ENCODE peak calls at places on chromosomes 4 and X, in six cellular contexts. One of them, this sample, is unnamed.

GRCh38 chr4:80097395-80098177 is 24.6 kb upstream of the ANTXR2 start:
- DNase-seq in Karpas-422: no peak
- DNase-seq in activated CD4-positive, CD25-positive, alpha-beta regulatory T cell treated with anti-CD3 and anti-CD28 coated beads, Interleukin-2, amount 50 U/mL, for 72 hours: no peak
- DNase-seq in lung: no peak
- DNase-seq in effector CD4-positive, alpha-beta T cell: no peak
- DNase-seq in astrocyte of the spinal cord: peak; percentile 77
- DNase-seq in this sample: no peak

GRCh38 chrX:141989802-141990201 is 86.1 kb downstream of the MAGEC1 start:
- DNase-seq in astrocyte of the spinal cord: peak; percentile 18
- DNase-seq in activated CD4-positive, CD25-positive, alpha-beta regulatory T cell treated with anti-CD3 and anti-CD28 coated beads, Interleukin-2, amount 50 U/mL, for 72 hours: no peak
- DNase-seq in Karpas-422: no peak
- DNase-seq in effector CD4-positive, alpha-beta T cell: no peak
- DNase-seq in lung: no peak
- DNase-seq in this sample: no peak

GRCh38 chr4:175127314-175127713 is 209.2 kb downstream of the ADAM29 start:
- DNase-seq in Karpas-422: no peak
- DNase-seq in lung: no peak
- DNase-seq in effector CD4-positive, alpha-beta T cell: no peak
- DNase-seq in astrocyte of the spinal cord: peak; percentile 57
- DNase-seq in activated CD4-positive, CD25-positive, alpha-beta regulatory T cell treated with anti-CD3 and anti-CD28 coated beads, Interleukin-2, amount 50 U/mL, for 72 hours: no peak
- DNase-seq in this sample: no peak

GRCh38 chr4:86014599-86014998 is 345.3 kb downstream of the MAPK10 start:
- DNase-seq in lung: no peak
- DNase-seq in astrocyte of the spinal cord: peak; percentile 40
- DNase-seq in activated CD4-positive, CD25-positive, alpha-beta regulatory T cell treated with anti-CD3 and anti-CD28 coated beads, Interleukin-2, amount 50 U/mL, for 72 hours: no peak
- DNase-seq in effector CD4-positive, alpha-beta T cell: no peak
- DNase-seq in Karpas-422: peak; percentile 72
- DNase-seq in this sample: no peak

GRCh38 chr4:38164346-38164745 is 204.1 kb downstream of the PTTG2 start:
- DNase-seq in astrocyte of the spinal cord: no peak
- DNase-seq in lung: no peak
- DNase-seq in effector CD4-positive, alpha-beta T cell: no peak
- DNase-seq in activated CD4-positive, CD25-positive, alpha-beta regulatory T cell treated with anti-CD3 and anti-CD28 coated beads, Interleukin-2, amount 50 U/mL, for 72 hours: no peak
- DNase-seq in Karpas-422: no peak
- DNase-seq in this sample: no peak

GRCh38 chr4:139556735-139557505 is 901 bp upstream of the SETD7 start:
- DNase-seq in effector CD4-positive, alpha-beta T cell: peak; percentile 56
- DNase-seq in lung: peak; percentile 77
- DNase-seq in activated CD4-positive, CD25-positive, alpha-beta regulatory T cell treated with anti-CD3 and anti-CD28 coated beads, Interleukin-2, amount 50 U/mL, for 72 hours: peak; percentile 63
- DNase-seq in Karpas-422: peak; percentile 91
- DNase-seq in astrocyte of the spinal cord: peak; percentile 33
- DNase-seq in this sample: peak; percentile 86

GRCh38 chr4:4541040-4541631 is 712 bp downstream of the STX18 start:
- DNase-seq in Karpas-422: peak; percentile 74
- DNase-seq in astrocyte of the spinal cord: peak; percentile 27
- DNase-seq in effector CD4-positive, alpha-beta T cell: no peak
- DNase-seq in lung: peak; percentile 36
- DNase-seq in activated CD4-positive, CD25-positive, alpha-beta regulatory T cell treated with anti-CD3 and anti-CD28 coated beads, Interleukin-2, amount 50 U/mL, for 72 hours: no peak
- DNase-seq in this sample: no peak

GRCh38 chr4:87179751-87180150 is 40.7 kb downstream of the KLHL8 start:
- DNase-seq in lung: no peak
- DNase-seq in astrocyte of the spinal cord: peak; percentile 49
- DNase-seq in Karpas-422: no peak
- DNase-seq in effector CD4-positive, alpha-beta T cell: no peak
- DNase-seq in activated CD4-positive, CD25-positive, alpha-beta regulatory T cell treated with anti-CD3 and anti-CD28 coated beads, Interleukin-2, amount 50 U/mL, for 72 hours: no peak
- DNase-seq in this sample: no peak

GRCh38 chr4:3516061-3516835 is 16.0 kb downstream of the LRPAP1 start:
- DNase-seq in activated CD4-positive, CD25-positive, alpha-beta regulatory T cell treated with anti-CD3 and anti-CD28 coated beads, Interleukin-2, amount 50 U/mL, for 72 hours: no peak
- DNase-seq in lung: no peak
- DNase-seq in Karpas-422: no peak
- DNase-seq in effector CD4-positive, alpha-beta T cell: no peak
- DNase-seq in astrocyte of the spinal cord: no peak
- DNase-seq in this sample: no peak

GRCh38 chr4:150462743-150463142 is 119.2 kb upstream of the MAB21L2 start:
- DNase-seq in lung: no peak
- DNase-seq in activated CD4-positive, CD25-positive, alpha-beta regulatory T cell treated with anti-CD3 and anti-CD28 coated beads, Interleukin-2, amount 50 U/mL, for 72 hours: no peak
- DNase-seq in Karpas-422: no peak
- DNase-seq in astrocyte of the spinal cord: no peak
- DNase-seq in effector CD4-positive, alpha-beta T cell: no peak
- DNase-seq in this sample: no peak

GRCh38 chr4:167232805-167233522 is 1.3 kb downstream of the SPOCK3 start:
- DNase-seq in lung: no peak
- DNase-seq in effector CD4-positive, alpha-beta T cell: no peak
- DNase-seq in activated CD4-positive, CD25-positive, alpha-beta regulatory T cell treated with anti-CD3 and anti-CD28 coated beads, Interleukin-2, amount 50 U/mL, for 72 hours: no peak
- DNase-seq in Karpas-422: no peak
- DNase-seq in astrocyte of the spinal cord: no peak
- DNase-seq in this sample: peak; percentile 52

GRCh38 chr4:10495651-10496050 is 38.4 kb upstream of the ZNF518B start:
- DNase-seq in Karpas-422: no peak
- DNase-seq in lung: no peak
- DNase-seq in astrocyte of the spinal cord: no peak
- DNase-seq in activated CD4-positive, CD25-positive, alpha-beta regulatory T cell treated with anti-CD3 and anti-CD28 coated beads, Interleukin-2, amount 50 U/mL, for 72 hours: no peak
- DNase-seq in effector CD4-positive, alpha-beta T cell: no peak
- DNase-seq in this sample: no peak

GRCh38 chr4:120753854-120754253 is 168.7 kb downstream of the PRDM5 start:
- DNase-seq in effector CD4-positive, alpha-beta T cell: no peak
- DNase-seq in lung: no peak
- DNase-seq in activated CD4-positive, CD25-positive, alpha-beta regulatory T cell treated with anti-CD3 and anti-CD28 coated beads, Interleukin-2, amount 50 U/mL, for 72 hours: no peak
- DNase-seq in Karpas-422: no peak
- DNase-seq in astrocyte of the spinal cord: no peak
- DNase-seq in this sample: peak; percentile 15

GRCh38 chr4:15738877-15739276 is 36.0 kb downstream of the BST1 start:
- DNase-seq in effector CD4-positive, alpha-beta T cell: no peak
- DNase-seq in Karpas-422: no peak
- DNase-seq in lung: no peak
- DNase-seq in activated CD4-positive, CD25-positive, alpha-beta regulatory T cell treated with anti-CD3 and anti-CD28 coated beads, Interleukin-2, amount 50 U/mL, for 72 hours: no peak
- DNase-seq in astrocyte of the spinal cord: peak; percentile 31
- DNase-seq in this sample: no peak

GRCh38 chrX:40098264-40099045 is 697 bp upstream of the BCOR start:
- DNase-seq in astrocyte of the spinal cord: peak; percentile 61
- DNase-seq in activated CD4-positive, CD25-positive, alpha-beta regulatory T cell treated with anti-CD3 and anti-CD28 coated beads, Interleukin-2, amount 50 U/mL, for 72 hours: no peak
- DNase-seq in lung: no peak
- DNase-seq in Karpas-422: peak; percentile 85
- DNase-seq in effector CD4-positive, alpha-beta T cell: no peak
- DNase-seq in this sample: peak; percentile 79

GRCh38 chr4:60209588-60209987 is 990.5 kb upstream of the ADGRL3 start:
- DNase-seq in Karpas-422: no peak
- DNase-seq in effector CD4-positive, alpha-beta T cell: no peak
- DNase-seq in activated CD4-positive, CD25-positive, alpha-beta regulatory T cell treated with anti-CD3 and anti-CD28 coated beads, Interleukin-2, amount 50 U/mL, for 72 hours: no peak
- DNase-seq in astrocyte of the spinal cord: no peak
- DNase-seq in lung: no peak
- DNase-seq in this sample: no peak

GRCh38 chr4:3384391-3384770 is 57.4 kb upstream of the HGFAC start:
- DNase-seq in effector CD4-positive, alpha-beta T cell: no peak
- DNase-seq in activated CD4-positive, CD25-positive, alpha-beta regulatory T cell treated with anti-CD3 and anti-CD28 coated beads, Interleukin-2, amount 50 U/mL, for 72 hours: no peak
- DNase-seq in Karpas-422: no peak
- DNase-seq in lung: no peak
- DNase-seq in astrocyte of the spinal cord: no peak
- DNase-seq in this sample: no peak

GRCh38 chr4:148376151-148376550 is 66.1 kb downstream of the NR3C2 start:
- DNase-seq in effector CD4-positive, alpha-beta T cell: peak; percentile 14
- DNase-seq in astrocyte of the spinal cord: peak; percentile 67
- DNase-seq in activated CD4-positive, CD25-positive, alpha-beta regulatory T cell treated with anti-CD3 and anti-CD28 coated beads, Interleukin-2, amount 50 U/mL, for 72 hours: no peak
- DNase-seq in lung: peak; percentile 57
- DNase-seq in Karpas-422: no peak
- DNase-seq in this sample: no peak

GRCh38 chr4:115418997-115419396 is 305.6 kb upstream of the NDST4 start:
- DNase-seq in effector CD4-positive, alpha-beta T cell: no peak
- DNase-seq in astrocyte of the spinal cord: no peak
- DNase-seq in lung: no peak
- DNase-seq in Karpas-422: no peak
- DNase-seq in activated CD4-positive, CD25-positive, alpha-beta regulatory T cell treated with anti-CD3 and anti-CD28 coated beads, Interleukin-2, amount 50 U/mL, for 72 hours: no peak
- DNase-seq in this sample: no peak

GRCh38 chr4:17545374-17546140 is 30.6 kb downstream of the CLRN2 start:
- DNase-seq in Karpas-422: no peak
- DNase-seq in activated CD4-positive, CD25-positive, alpha-beta regulatory T cell treated with anti-CD3 and anti-CD28 coated beads, Interleukin-2, amount 50 U/mL, for 72 hours: no peak
- DNase-seq in astrocyte of the spinal cord: no peak
- DNase-seq in effector CD4-positive, alpha-beta T cell: no peak
- DNase-seq in lung: no peak
- DNase-seq in this sample: no peak

GRCh38 chr4:37684154-37684553 is 2.0 kb downstream of the RELL1 start:
- DNase-seq in astrocyte of the spinal cord: no peak
- DNase-seq in Karpas-422: no peak
- DNase-seq in lung: no peak
- DNase-seq in effector CD4-positive, alpha-beta T cell: no peak
- DNase-seq in activated CD4-positive, CD25-positive, alpha-beta regulatory T cell treated with anti-CD3 and anti-CD28 coated beads, Interleukin-2, amount 50 U/mL, for 72 hours: no peak
- DNase-seq in this sample: no peak

GRCh38 chrX:71482228-71482958 is 50.5 kb upstream of the OGT start:
- DNase-seq in lung: no peak
- DNase-seq in Karpas-422: no peak
- DNase-seq in effector CD4-positive, alpha-beta T cell: no peak
- DNase-seq in activated CD4-positive, CD25-positive, alpha-beta regulatory T cell treated with anti-CD3 and anti-CD28 coated beads, Interleukin-2, amount 50 U/mL, for 72 hours: no peak
- DNase-seq in astrocyte of the spinal cord: no peak
- DNase-seq in this sample: no peak

GRCh38 chrX:30612250-30612655 is 34.7 kb upstream of the TASL start:
- DNase-seq in effector CD4-positive, alpha-beta T cell: no peak
- DNase-seq in lung: no peak
- DNase-seq in Karpas-422: no peak
- DNase-seq in astrocyte of the spinal cord: no peak
- DNase-seq in activated CD4-positive, CD25-positive, alpha-beta regulatory T cell treated with anti-CD3 and anti-CD28 coated beads, Interleukin-2, amount 50 U/mL, for 72 hours: no peak
- DNase-seq in this sample: no peak

GRCh38 chrX:100645106-100645505 is 1.1 kb downstream of the SRPX2 start:
- DNase-seq in activated CD4-positive, CD25-positive, alpha-beta regulatory T cell treated with anti-CD3 and anti-CD28 coated beads, Interleukin-2, amount 50 U/mL, for 72 hours: no peak
- DNase-seq in astrocyte of the spinal cord: no peak
- DNase-seq in effector CD4-positive, alpha-beta T cell: no peak
- DNase-seq in Karpas-422: no peak
- DNase-seq in lung: no peak
- DNase-seq in this sample: no peak

GRCh38 chrX:31366076-31366475 is 294.2 kb upstream of the FTHL17 start:
- DNase-seq in activated CD4-positive, CD25-positive, alpha-beta regulatory T cell treated with anti-CD3 and anti-CD28 coated beads, Interleukin-2, amount 50 U/mL, for 72 hours: no peak
- DNase-seq in effector CD4-positive, alpha-beta T cell: no peak
- DNase-seq in astrocyte of the spinal cord: no peak
- DNase-seq in Karpas-422: no peak
- DNase-seq in lung: no peak
- DNase-seq in this sample: no peak

GRCh38 chr4:184432127-184432922 is 42.0 kb downstream of the IRF2 start:
- DNase-seq in Karpas-422: no peak
- DNase-seq in effector CD4-positive, alpha-beta T cell: no peak
- DNase-seq in activated CD4-positive, CD25-positive, alpha-beta regulatory T cell treated with anti-CD3 and anti-CD28 coated beads, Interleukin-2, amount 50 U/mL, for 72 hours: no peak
- DNase-seq in astrocyte of the spinal cord: no peak
- DNase-seq in lung: no peak
- DNase-seq in this sample: no peak

GRCh38 chr4:3871181-3871852 is 105.1 kb downstream of the ADRA2C start:
- DNase-seq in Karpas-422: no peak
- DNase-seq in astrocyte of the spinal cord: no peak
- DNase-seq in lung: no peak
- DNase-seq in activated CD4-positive, CD25-positive, alpha-beta regulatory T cell treated with anti-CD3 and anti-CD28 coated beads, Interleukin-2, amount 50 U/mL, for 72 hours: no peak
- DNase-seq in effector CD4-positive, alpha-beta T cell: no peak
- DNase-seq in this sample: peak; percentile 63

GRCh38 chr4:82994834-82995233 is 15.8 kb downstream of the LIN54 start:
- DNase-seq in activated CD4-positive, CD25-positive, alpha-beta regulatory T cell treated with anti-CD3 and anti-CD28 coated beads, Interleukin-2, amount 50 U/mL, for 72 hours: no peak
- DNase-seq in astrocyte of the spinal cord: no peak
- DNase-seq in effector CD4-positive, alpha-beta T cell: no peak
- DNase-seq in Karpas-422: no peak
- DNase-seq in lung: no peak
- DNase-seq in this sample: no peak

GRCh38 chr4:124018383-124019317 is 622.1 kb downstream of the SPRY1 start:
- DNase-seq in activated CD4-positive, CD25-positive, alpha-beta regulatory T cell treated with anti-CD3 and anti-CD28 coated beads, Interleukin-2, amount 50 U/mL, for 72 hours: no peak
- DNase-seq in Karpas-422: peak; percentile 40
- DNase-seq in astrocyte of the spinal cord: peak; percentile 25
- DNase-seq in lung: peak; percentile 42
- DNase-seq in effector CD4-positive, alpha-beta T cell: no peak
- DNase-seq in this sample: peak; percentile 29

GRCh38 chrX:103254171-103254824 is 657 bp downstream of the TCEAL8 start:
- DNase-seq in effector CD4-positive, alpha-beta T cell: no peak
- DNase-seq in astrocyte of the spinal cord: peak; percentile 40
- DNase-seq in Karpas-422: peak; percentile 73
- DNase-seq in lung: peak; percentile 66
- DNase-seq in activated CD4-positive, CD25-positive, alpha-beta regulatory T cell treated with anti-CD3 and anti-CD28 coated beads, Interleukin-2, amount 50 U/mL, for 72 hours: peak; percentile 48
- DNase-seq in this sample: peak; percentile 73

GRCh38 chrX:1526565-1526964 is 10.4 kb downstream of the P2RY8 start:
- DNase-seq in Karpas-422: no peak
- DNase-seq in astrocyte of the spinal cord: no peak
- DNase-seq in activated CD4-positive, CD25-positive, alpha-beta regulatory T cell treated with anti-CD3 and anti-CD28 coated beads, Interleukin-2, amount 50 U/mL, for 72 hours: no peak
- DNase-seq in lung: no peak
- DNase-seq in effector CD4-positive, alpha-beta T cell: no peak
- DNase-seq in this sample: no peak

GRCh38 chr4:24229976-24230375 is 340.1 kb upstream of the PPARGC1A start:
- DNase-seq in astrocyte of the spinal cord: no peak
- DNase-seq in activated CD4-positive, CD25-positive, alpha-beta regulatory T cell treated with anti-CD3 and anti-CD28 coated beads, Interleukin-2, amount 50 U/mL, for 72 hours: no peak
- DNase-seq in lung: no peak
- DNase-seq in Karpas-422: no peak
- DNase-seq in effector CD4-positive, alpha-beta T cell: no peak
- DNase-seq in this sample: no peak

This sample was measured in retina.